ENCODE peak calls at places on chromosome 14, in eight cellular contexts. One of them, this sample, is unnamed.

GRCh38 chr14:69886843-69887242 is 7.6 kb downstream of the SMOC1 start:
- DNase-seq in osteoblast: peak
- DNase-seq in OCI-LY7: no peak
- DNase-seq in cardiac fibroblast: peak
- DNase-seq in AG04450: no peak
- DNase-seq in Peyer's patch: no peak
- DNase-seq in esophagus squamous epithelium: no peak
- DNase-seq in keratinocyte: no peak
- DNase-seq in this sample: no peak

GRCh38 chr14:69948311-69948710 is 69.1 kb downstream of the SMOC1 start:
- DNase-seq in OCI-LY7: no peak
- DNase-seq in Peyer's patch: no peak
- DNase-seq in esophagus squamous epithelium: no peak
- DNase-seq in keratinocyte: no peak
- DNase-seq in AG04450: no peak
- DNase-seq in osteoblast: no peak
- DNase-seq in cardiac fibroblast: no peak
- DNase-seq in this sample: no peak

GRCh38 chr14:50339178-50339804 is 27.2 kb downstream of the DMAC2L start:
- DNase-seq in cardiac fibroblast: no peak
- DNase-seq in esophagus squamous epithelium: no peak
- DNase-seq in OCI-LY7: no peak
- DNase-seq in keratinocyte: no peak
- DNase-seq in Peyer's patch: no peak
- DNase-seq in osteoblast: no peak
- DNase-seq in AG04450: no peak
- DNase-seq in this sample: no peak

GRCh38 chr14:43938588-43939281 is 568.3 kb downstream of the FSCB start:
- DNase-seq in cardiac fibroblast: no peak
- DNase-seq in esophagus squamous epithelium: no peak
- DNase-seq in OCI-LY7: no peak
- DNase-seq in AG04450: no peak
- DNase-seq in keratinocyte: no peak
- DNase-seq in osteoblast: peak
- DNase-seq in Peyer's patch: no peak
- DNase-seq in this sample: no peak

GRCh38 chr14:100824156-100824555 is 1.8 kb upstream of the MEG3 start:
- DNase-seq in AG04450: no peak
- DNase-seq in esophagus squamous epithelium: no peak
- DNase-seq in Peyer's patch: peak
- DNase-seq in OCI-LY7: no peak
- DNase-seq in keratinocyte: no peak
- DNase-seq in cardiac fibroblast: peak
- DNase-seq in osteoblast: peak
- DNase-seq in this sample: no peak

GRCh38 chr14:37150414-37150813 is 22.0 kb downstream of the SLC25A21 start:
- DNase-seq in keratinocyte: no peak
- DNase-seq in AG04450: peak
- DNase-seq in esophagus squamous epithelium: no peak
- DNase-seq in Peyer's patch: no peak
- DNase-seq in cardiac fibroblast: peak
- DNase-seq in OCI-LY7: peak
- DNase-seq in osteoblast: no peak
- DNase-seq in this sample: no peak

GRCh38 chr14:89640141-89640540 is 223.1 kb upstream of the FOXN3 start:
- DNase-seq in OCI-LY7: no peak
- DNase-seq in osteoblast: no peak
- DNase-seq in AG04450: no peak
- DNase-seq in cardiac fibroblast: peak
- DNase-seq in Peyer's patch: no peak
- DNase-seq in esophagus squamous epithelium: no peak
- DNase-seq in keratinocyte: no peak
- DNase-seq in this sample: no peak

GRCh38 chr14:89899917-89900680 is 54.4 kb downstream of the EFCAB11 start:
- DNase-seq in OCI-LY7: peak
- DNase-seq in esophagus squamous epithelium: no peak
- DNase-seq in Peyer's patch: no peak
- DNase-seq in osteoblast: peak
- DNase-seq in keratinocyte: no peak
- DNase-seq in AG04450: no peak
- DNase-seq in cardiac fibroblast: peak
- DNase-seq in this sample: no peak

GRCh38 chr14:105581551-105582341 is 55.4 kb downstream of the TMEM121 start:
- DNase-seq in esophagus squamous epithelium: no peak
- DNase-seq in osteoblast: peak
- DNase-seq in OCI-LY7: peak
- DNase-seq in Peyer's patch: peak
- DNase-seq in keratinocyte: no peak
- DNase-seq in AG04450: no peak
- DNase-seq in cardiac fibroblast: no peak
- DNase-seq in this sample: no peak

GRCh38 chr14:21185506-21185905 is 29.6 kb upstream of the OR5AU1 start:
- DNase-seq in osteoblast: no peak
- DNase-seq in keratinocyte: no peak
- DNase-seq in Peyer's patch: no peak
- DNase-seq in cardiac fibroblast: peak
- DNase-seq in OCI-LY7: no peak
- DNase-seq in AG04450: no peak
- DNase-seq in esophagus squamous epithelium: no peak
- DNase-seq in this sample: no peak

GRCh38 chr14:105060751-105061427 is 4.3 kb downstream of the GPR132 start:
- DNase-seq in cardiac fibroblast: no peak
- DNase-seq in keratinocyte: no peak
- DNase-seq in esophagus squamous epithelium: no peak
- DNase-seq in OCI-LY7: peak
- DNase-seq in osteoblast: peak
- DNase-seq in AG04450: no peak
- DNase-seq in Peyer's patch: peak
- DNase-seq in this sample: no peak

GRCh38 chr14:31726337-31726736 is 165.1 kb downstream of the NUBPL start:
- DNase-seq in AG04450: no peak
- DNase-seq in esophagus squamous epithelium: no peak
- DNase-seq in Peyer's patch: no peak
- DNase-seq in keratinocyte: no peak
- DNase-seq in osteoblast: no peak
- DNase-seq in cardiac fibroblast: no peak
- DNase-seq in OCI-LY7: no peak
- DNase-seq in this sample: no peak

GRCh38 chr14:22422238-22422637 is 166.8 kb downstream of the DAD1 start:
- DNase-seq in esophagus squamous epithelium: no peak
- DNase-seq in OCI-LY7: peak
- DNase-seq in AG04450: no peak
- DNase-seq in keratinocyte: no peak
- DNase-seq in osteoblast: no peak
- DNase-seq in Peyer's patch: no peak
- DNase-seq in cardiac fibroblast: no peak
- DNase-seq in this sample: no peak

GRCh38 chr14:104939666-104940410 is 15.2 kb downstream of the PLD4 start:
- DNase-seq in Peyer's patch: peak
- DNase-seq in AG04450: no peak
- DNase-seq in OCI-LY7: no peak
- DNase-seq in cardiac fibroblast: no peak
- DNase-seq in keratinocyte: no peak
- DNase-seq in esophagus squamous epithelium: no peak
- DNase-seq in osteoblast: peak
- DNase-seq in this sample: no peak

GRCh38 chr14:105528197-105528858 is 1.9 kb downstream of the TMEM121 start:
- DNase-seq in osteoblast: peak
- DNase-seq in OCI-LY7: peak
- DNase-seq in Peyer's patch: peak
- DNase-seq in esophagus squamous epithelium: no peak
- DNase-seq in keratinocyte: no peak
- DNase-seq in AG04450: peak
- DNase-seq in cardiac fibroblast: peak
- DNase-seq in this sample: no peak

DNA sequence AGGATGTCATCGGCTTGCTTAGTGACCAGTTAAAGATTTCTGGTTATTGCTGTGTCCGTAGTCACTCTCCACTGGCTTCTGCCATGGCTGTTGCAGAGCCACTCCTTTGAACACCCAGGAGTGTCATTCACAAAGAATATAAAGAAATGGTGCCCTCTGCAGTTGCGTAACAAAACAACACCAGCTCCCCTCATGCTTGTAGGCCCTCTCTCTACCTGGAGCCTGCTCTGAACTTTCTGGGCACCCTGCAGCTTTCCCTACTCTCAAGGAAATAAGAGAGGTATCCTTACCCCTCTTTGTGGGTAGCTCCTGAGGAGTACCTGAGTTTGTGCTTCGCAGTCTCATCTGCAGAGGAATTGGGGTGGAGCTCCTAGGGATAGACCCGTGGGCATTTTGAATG is 97.3 kb upstream of the TMEM260 start:
- DNase-seq in osteoblast: no peak
- DNase-seq in keratinocyte: no peak
- DNase-seq in OCI-LY7: no peak
- DNase-seq in cardiac fibroblast: peak
- DNase-seq in Peyer's patch: no peak
- DNase-seq in esophagus squamous epithelium: no peak
- DNase-seq in AG04450: no peak
- DNase-seq in this sample: no peak
- TF ChIP-seq CTCF in osteoblast: peak
- TF ChIP-seq CTCF in keratinocyte: peak
- TF ChIP-seq CTCF in OCI-LY7: peak
- TF ChIP-seq CTCF in cardiac fibroblast: peak
- TF ChIP-seq CTCF in Peyer's patch: no peak
- TF ChIP-seq CTCF in esophagus squamous epithelium: no peak
- TF ChIP-seq CTCF in AG04450: peak
- TF ChIP-seq CTCF in this sample: no peak

DNA sequence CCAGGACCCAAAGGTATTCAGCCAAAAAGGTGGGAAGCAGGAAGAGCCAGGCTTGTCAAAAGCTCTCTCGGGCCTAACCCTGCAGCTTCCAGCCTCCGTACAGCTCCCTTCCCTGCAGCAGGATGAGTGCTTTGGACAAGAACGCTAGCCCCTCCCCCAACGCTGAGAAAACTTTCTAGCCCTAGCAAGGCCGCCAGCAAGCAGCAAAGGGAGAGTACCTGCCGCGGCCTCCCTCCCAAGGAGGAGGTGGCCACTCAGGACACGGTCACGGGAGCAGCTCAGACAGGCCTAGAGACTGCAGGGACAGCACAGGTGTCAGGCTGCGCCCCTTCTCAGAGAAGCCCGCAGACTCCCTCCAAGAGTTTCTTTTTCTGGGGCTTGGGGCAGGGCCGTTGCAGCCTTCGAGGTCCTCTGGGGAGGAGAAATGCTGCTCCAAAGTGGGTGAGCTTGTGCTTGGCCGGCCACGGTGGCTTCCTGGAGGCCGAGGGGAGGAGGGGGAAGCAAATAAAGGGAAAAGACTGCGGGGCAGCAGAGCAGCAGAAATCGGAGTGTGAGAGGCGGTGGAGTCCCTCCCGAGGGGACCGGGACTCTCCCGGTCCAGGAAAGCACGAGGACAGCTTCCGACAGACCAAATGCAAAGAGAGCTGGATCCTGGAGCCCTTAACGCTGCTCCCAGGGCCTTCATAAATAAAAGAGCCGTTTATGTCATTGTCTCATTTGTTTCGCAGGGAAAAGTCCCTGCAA is 4.0 kb upstream of the PNMA1 start:
- DNase-seq in osteoblast: peak
- DNase-seq in AG04450: no peak
- DNase-seq in keratinocyte: no peak
- DNase-seq in esophagus squamous epithelium: no peak
- DNase-seq in Peyer's patch: no peak
- DNase-seq in cardiac fibroblast: no peak
- DNase-seq in OCI-LY7: no peak
- DNase-seq in this sample: no peak
- H3K4me3 ChIP-seq in osteoblast: no peak
- H3K4me3 ChIP-seq in AG04450: no peak
- H3K4me3 ChIP-seq in keratinocyte: no peak
- H3K4me3 ChIP-seq in esophagus squamous epithelium: no peak
- H3K4me3 ChIP-seq in Peyer's patch: no peak
- H3K4me3 ChIP-seq in cardiac fibroblast: no peak
- H3K4me3 ChIP-seq in OCI-LY7: no peak
- H3K4me3 ChIP-seq in this sample: no peak

DNA sequence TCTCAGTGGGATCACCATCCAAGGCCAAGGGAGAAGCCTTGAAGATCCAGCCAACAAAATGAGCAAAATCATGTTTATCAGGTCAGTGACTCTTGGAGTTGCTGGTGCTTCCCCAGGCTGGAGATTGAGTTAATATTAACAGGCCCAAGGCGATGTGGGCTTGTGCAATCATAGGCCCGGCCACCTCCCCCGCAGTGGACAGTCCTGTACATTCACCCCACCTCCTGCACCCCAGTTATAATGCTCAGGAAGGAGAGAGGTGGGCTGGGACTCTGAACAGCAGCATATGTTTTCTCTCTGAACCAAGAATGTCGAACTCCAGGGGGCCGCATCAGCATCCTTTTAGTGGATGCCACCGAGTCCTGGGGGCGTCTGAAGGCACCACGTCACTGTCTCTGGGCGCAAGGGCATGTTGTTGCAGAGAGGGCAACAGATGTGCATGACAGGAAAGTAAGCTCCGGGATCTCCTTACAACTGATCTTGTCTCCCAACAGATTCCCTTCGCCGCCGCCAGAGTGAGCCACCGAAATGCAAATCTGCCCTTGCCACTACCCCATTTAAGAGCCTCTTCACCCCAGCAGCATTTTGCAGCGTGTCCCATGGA is 32.2 kb upstream of the SERPINA6 start:
- DNase-seq in cardiac fibroblast: peak
- DNase-seq in esophagus squamous epithelium: no peak
- DNase-seq in osteoblast: peak
- DNase-seq in keratinocyte: no peak
- DNase-seq in AG04450: peak
- DNase-seq in Peyer's patch: peak
- DNase-seq in OCI-LY7: no peak
- DNase-seq in this sample: no peak
- TF ChIP-seq CTCF in cardiac fibroblast: peak
- TF ChIP-seq CTCF in esophagus squamous epithelium: no peak
- TF ChIP-seq CTCF in osteoblast: peak
- TF ChIP-seq CTCF in keratinocyte: peak
- TF ChIP-seq CTCF in AG04450: peak
- TF ChIP-seq CTCF in Peyer's patch: peak
- TF ChIP-seq CTCF in OCI-LY7: no peak
- TF ChIP-seq CTCF in this sample: peak

GRCh38 chr14:58639842-58640484 is 2.2 kb downstream of the DACT1 start:
- DNase-seq in Peyer's patch: peak
- DNase-seq in esophagus squamous epithelium: no peak
- DNase-seq in OCI-LY7: peak
- DNase-seq in cardiac fibroblast: peak
- DNase-seq in keratinocyte: no peak
- DNase-seq in osteoblast: peak
- DNase-seq in AG04450: peak
- DNase-seq in this sample: peak

GRCh38 chr14:58637391-58638230 is at the start of gene DACT1:
- DNase-seq in osteoblast: peak
- DNase-seq in keratinocyte: no peak
- DNase-seq in OCI-LY7: no peak
- DNase-seq in AG04450: peak
- DNase-seq in esophagus squamous epithelium: no peak
- DNase-seq in Peyer's patch: peak
- DNase-seq in cardiac fibroblast: peak
- DNase-seq in this sample: no peak

GRCh38 chr14:58637040-58637390 is 747 bp upstream of the DACT1 start:
- DNase-seq in osteoblast: peak
- DNase-seq in cardiac fibroblast: peak
- DNase-seq in keratinocyte: no peak
- DNase-seq in OCI-LY7: no peak
- DNase-seq in AG04450: peak
- DNase-seq in Peyer's patch: peak
- DNase-seq in esophagus squamous epithelium: no peak
- DNase-seq in this sample: peak

GRCh38 chr14:58636129-58636528 is 1.6 kb upstream of the DACT1 start:
- DNase-seq in keratinocyte: no peak
- DNase-seq in Peyer's patch: no peak
- DNase-seq in cardiac fibroblast: no peak
- DNase-seq in esophagus squamous epithelium: no peak
- DNase-seq in OCI-LY7: no peak
- DNase-seq in osteoblast: no peak
- DNase-seq in AG04450: no peak
- DNase-seq in this sample: no peak

GRCh38 chr14:58638231-58639205 is 756 bp downstream of the DACT1 start:
- DNase-seq in AG04450: no peak
- DNase-seq in OCI-LY7: no peak
- DNase-seq in keratinocyte: no peak
- DNase-seq in osteoblast: peak
- DNase-seq in cardiac fibroblast: peak
- DNase-seq in Peyer's patch: peak
- DNase-seq in esophagus squamous epithelium: no peak
- DNase-seq in this sample: no peak
- H3K4me3 ChIP-seq in AG04450: peak
- H3K4me3 ChIP-seq in OCI-LY7: no peak
- H3K4me3 ChIP-seq in keratinocyte: peak
- H3K4me3 ChIP-seq in osteoblast: peak
- H3K4me3 ChIP-seq in cardiac fibroblast: peak
- H3K4me3 ChIP-seq in Peyer's patch: peak
- H3K4me3 ChIP-seq in esophagus squamous epithelium: peak
- H3K4me3 ChIP-seq in this sample: peak

This sample was measured in AG04449.